ENCODE peak calls at places on chromosome 4, in four cellular contexts. W is psoas muscle, I is Peyer's patch, G is A549. Y is an unnamed sample. For H3K4me1, the result is how much of the 10 kb centered on the place peaks cover.

GRCh38 chr4:94458682-94459081 is 6.9 kb downstream of the PDLIM5 start:
- DNase-seq in W (no peak), I (no peak), G (no peak), Y (no peak)

GRCh38 chr4:186780291-186781031 is 56.8 kb upstream of the FAT1 start:
- DNase-seq in W (no peak), I (no peak), G (no peak), Y (no peak)

GRCh38 chr4:499563-499962 is 553 bp downstream of the PIGG start:
- DNase-seq in W (no peak), I (no peak), G (no peak), Y (no peak)

GRCh38 chr4:80201326-80202151 is 4.2 kb downstream of the PRDM8 start:
- DNase-seq in W (peak), I (peak), G (no peak), Y (no peak)

GRCh38 chr4:140943486-140943885 is 187.3 kb upstream of the TBC1D9 start:
- DNase-seq in W (no peak), I (no peak), G (no peak), Y (no peak)

GRCh38 chr4:15396157-15396800 is 31.6 kb upstream of the C1QTNF7 start:
- DNase-seq in W (no peak), I (peak), G (peak), Y (no peak)

GRCh38 chr4:118033148-118034060 is 882 bp upstream of the NDST3 start:
- DNase-seq in W (peak), I (no peak), G (peak), Y (no peak)

GRCh38 chr4:31391976-31392375 is 671.8 kb downstream of the PCDH7 start:
- DNase-seq in W (no peak), I (no peak), G (no peak), Y (no peak)

GRCh38 chr4:26062221-26062620 is 148.2 kb downstream of the SMIM20 start:
- DNase-seq in W (no peak), I (no peak), G (no peak), Y (no peak)

GRCh38 chr4:1490011-1490905 is 84.0 kb upstream of the NKX1-1 start:
- DNase-seq in W (no peak), I (no peak), G (no peak), Y (no peak)

GRCh38 chr4:8192748-8193738 is 6.0 kb upstream of the SH3TC1 start:
- DNase-seq in W (peak), I (peak), G (peak), Y (peak)
- H3K4me1 ChIP-seq in W (under half), I (under half), G (under half), Y (under half)

GRCh38 chr4:7433376-7434140 is 1.2 kb downstream of the PSAPL1 start:
- DNase-seq in W (no peak), I (no peak), G (no peak), Y (no peak)
- H3K4me1 ChIP-seq in W (under half), I (under half), G (under half), Y (under half)

GRCh38 chr4:143184217-143184502 is 557 bp upstream of the USP38 start:
- DNase-seq in W (no peak), I (no peak), G (no peak), Y (no peak)
- H3K4me1 ChIP-seq in W (under half), I (under half), G (under half), Y (under half)

GRCh38 chr4:108109997-108110416 is 58.7 kb downstream of the LEF1 start:
- DNase-seq in W (no peak), I (no peak), G (no peak), Y (no peak)

GRCh38 chr4:108110450-108110849 is 58.3 kb downstream of the LEF1 start:
- DNase-seq in W (no peak), I (no peak), G (no peak), Y (no peak)

GRCh38 chr4:108113229-108113628 is 55.5 kb downstream of the LEF1 start:
- DNase-seq in W (no peak), I (peak), G (no peak), Y (no peak)

GRCh38 chr4:108109111-108109510 is 59.6 kb downstream of the LEF1 start:
- DNase-seq in W (no peak), I (no peak), G (no peak), Y (no peak)

DNA sequence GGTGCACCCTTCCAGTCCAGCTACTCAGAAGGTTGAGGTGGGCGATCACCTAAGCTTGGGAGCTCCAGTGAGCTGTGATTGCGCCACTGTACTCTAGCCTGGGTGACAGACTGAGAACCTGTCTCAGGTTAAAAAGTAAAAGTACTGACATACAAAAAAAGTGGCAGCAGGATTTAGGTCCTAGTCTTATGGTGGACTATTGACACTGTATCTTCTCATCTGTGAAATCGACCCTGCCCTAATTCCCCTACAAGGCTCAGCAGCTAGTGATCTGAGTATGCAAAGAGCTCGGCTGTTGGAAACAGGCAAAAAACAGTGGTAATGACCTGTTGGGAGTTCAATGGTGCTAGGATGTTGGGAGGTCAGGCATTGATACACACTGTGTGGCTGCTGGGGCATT is 57.0 kb downstream of the LEF1 start:
- DNase-seq in W (no peak), I (no peak), G (no peak), Y (no peak)
- H3K4me1 ChIP-seq in W (under half), I (under half), G (under half), Y (under half)

DNA sequence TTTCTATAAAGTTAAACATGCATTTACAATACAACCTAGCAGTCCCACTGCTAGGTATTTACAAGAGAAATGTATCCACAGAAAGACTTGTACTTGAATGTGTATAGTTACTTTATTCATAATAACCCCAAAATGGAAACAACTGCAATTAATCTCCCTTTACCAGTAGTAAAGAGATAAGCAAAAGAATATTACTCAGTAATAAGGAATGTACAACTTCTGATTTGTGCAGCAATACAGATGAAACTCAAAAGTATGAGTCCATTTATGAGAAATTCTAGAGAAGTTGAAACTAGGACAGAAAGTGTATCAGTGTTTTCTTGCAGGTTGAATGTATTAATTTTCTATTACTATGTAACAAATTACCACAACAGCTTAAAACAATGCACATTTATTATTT is 15.2 kb downstream of the USP53 start:
- DNase-seq in W (no peak), I (no peak), G (no peak), Y (no peak)
- H3K4me1 ChIP-seq in W (under half), I (under half), G (under half), Y (under half)

GRCh38 chr4:4333265-4333706 is 43.2 kb downstream of the ZBTB49 start:
- DNase-seq in W (peak), I (peak), G (no peak), Y (peak)

GRCh38 chr4:4332529-4332928 is 42.5 kb downstream of the ZBTB49 start:
- DNase-seq in W (no peak), I (no peak), G (no peak), Y (no peak)

GRCh38 chr4:4328840-4329239 is 38.8 kb downstream of the ZBTB49 start:
- DNase-seq in W (no peak), I (peak), G (no peak), Y (no peak)

GRCh38 chr4:4329496-4329895 is 39.4 kb downstream of the ZBTB49 start:
- DNase-seq in W (no peak), I (no peak), G (no peak), Y (no peak)

DNA sequence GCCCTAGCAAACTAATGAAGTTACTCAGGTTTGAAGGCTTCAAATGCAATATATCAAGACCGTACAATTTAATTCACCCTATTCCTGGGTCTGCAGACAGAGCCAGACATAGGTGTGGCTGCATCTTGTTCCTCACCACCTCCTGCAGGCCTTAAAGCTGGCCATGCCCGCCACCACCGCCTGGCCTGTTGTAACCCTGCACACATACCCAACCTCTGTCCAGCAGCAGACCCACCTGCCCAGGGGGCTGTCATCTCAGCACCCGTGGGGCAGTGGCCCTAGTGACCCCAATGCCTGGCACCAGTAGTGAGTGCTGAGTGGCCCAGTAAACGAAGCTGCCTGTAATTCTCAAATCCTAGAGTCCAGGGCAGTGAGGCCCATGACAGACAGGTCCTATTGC is 40.7 kb downstream of the ZBTB49 start:
- DNase-seq in W (no peak), I (peak), G (no peak), Y (no peak)
- H3K4me1 ChIP-seq in W (under half), I (under half), G (under half), Y (under half)

GRCh38 chr4:3829954-3830773 is 64.0 kb downstream of the ADRA2C start:
- DNase-seq in W (no peak), I (no peak), G (no peak), Y (no peak)
- H3K4me1 ChIP-seq in W (under half), I (under half), G (under half), Y (under half)

GRCh38 chr4:82431026-82431745 is 796 bp downstream of the ENOPH1 start:
- DNase-seq in W (peak), I (peak), G (peak), Y (no peak)

GRCh38 chr4:82431831-82432230 is 1.4 kb downstream of the ENOPH1 start:
- DNase-seq in W (no peak), I (no peak), G (no peak), Y (no peak)

GRCh38 chr4:82429728-82430192 is 502 bp downstream of the HNRNPDL start:
- DNase-seq in W (no peak), I (no peak), G (peak), Y (no peak)

GRCh38 chr4:82428969-82429727 is 1.1 kb downstream of the HNRNPDL start:
- DNase-seq in W (peak), I (peak), G (peak), Y (peak)

GRCh38 chr4:82430193-82431025 is at the start of the genes ENOPH1 and HNRNPDL:
- DNase-seq in W (peak), I (peak), G (peak), Y (peak)
- H3K4me1 ChIP-seq in W (under half), I (under half), G (under half), Y (half or more)

DNA sequence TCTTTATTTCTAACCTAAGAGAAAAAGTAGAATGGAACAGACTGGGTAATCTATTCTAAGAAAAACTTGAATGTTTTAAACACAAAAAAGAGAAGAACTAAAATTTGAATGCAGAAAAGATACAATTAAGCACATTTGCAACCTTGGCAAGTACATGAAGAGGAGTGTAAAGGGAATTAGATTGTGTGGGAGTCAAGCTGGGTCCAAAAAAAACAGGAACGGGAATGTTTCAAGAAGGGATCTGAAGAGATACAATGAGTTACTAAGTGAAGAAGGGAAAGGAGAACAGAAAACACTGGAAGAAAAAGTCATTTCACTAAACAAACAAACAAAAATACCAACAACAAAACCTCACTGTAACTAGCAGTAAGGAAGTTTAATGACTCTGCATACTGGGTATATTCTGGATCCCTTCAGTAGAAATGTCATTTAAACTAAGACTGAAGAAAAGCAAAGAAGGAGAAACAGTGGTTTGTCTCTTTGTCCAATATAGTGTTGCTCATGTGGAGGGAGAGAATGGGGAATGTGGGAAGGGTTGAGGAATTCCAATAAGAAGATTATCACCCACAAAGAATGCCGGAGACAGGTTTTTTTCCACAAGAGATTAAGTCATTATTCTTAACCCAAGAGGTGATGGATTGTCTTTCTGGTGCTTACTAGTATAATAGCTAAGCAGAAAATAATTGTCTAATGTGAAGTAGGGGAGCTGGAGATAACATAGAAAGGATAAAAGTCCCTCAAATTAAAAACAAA is 50.4 kb upstream of the PTPN13 start:
- DNase-seq in W (no peak), I (no peak), G (no peak), Y (no peak)
- H3K4me1 ChIP-seq in W (under half), I (under half), G (under half), Y (under half)

GRCh38 chr4:147789596-147789995 is 57.7 kb downstream of the ARHGAP10 start:
- DNase-seq in W (no peak), I (no peak), G (no peak), Y (no peak)
- H3K4me1 ChIP-seq in W (half or more), I (under half), G (under half), Y (half or more)